ENCODE peak calls at places on chromosomes 6 and 20, in four cellular contexts. F is GM18507, W is HFFc6, P is SK-N-DZ. D is an unnamed sample.

GRCh38 chr6:3697609-3698008 is 53.9 kb downstream of the PXDC1 start:
- DNase-seq in F (no peak), W (peak), P (no peak), D (no peak)

GRCh38 chr6:168887621-168888020 is 366.0 kb downstream of the THBS2 start:
- DNase-seq in F (no peak), W (no peak), P (no peak), D (no peak)

GRCh38 chr6:126148853-126149252 is 162.5 kb downstream of the TRMT11 start:
- DNase-seq in F (no peak), W (no peak), P (peak), D (no peak)

GRCh38 chr20:19935842-19936241 is 81.3 kb upstream of the NAA20 start:
- DNase-seq in F (no peak), W (no peak), P (no peak), D (no peak)

GRCh38 chr6:121436966-121437756 is 1.7 kb downstream of the GJA1 start:
- DNase-seq in F (no peak), W (peak), P (peak), D (no peak)

GRCh38 chr20:48445827-48446226 is 382.0 kb downstream of the PREX1 start:
- DNase-seq in F (no peak), W (no peak), P (no peak), D (no peak)

GRCh38 chr6:168182908-168183612 is 104.0 kb upstream of the FRMD1 start:
- DNase-seq in F (no peak), W (no peak), P (no peak), D (no peak)

GRCh38 chr6:42177514-42178364 is 4.6 kb downstream of the GUCA1A start:
- DNase-seq in F (no peak), W (no peak), P (peak), D (no peak)

GRCh38 chr6:106084106-106084963 is 1.8 kb upstream of the PRDM1 start:
- DNase-seq in F (no peak), W (peak), P (no peak), D (no peak)

GRCh38 chr6:129575378-129576118 is 134.4 kb downstream of the ARHGAP18 start:
- DNase-seq in F (no peak), W (peak), P (peak), D (no peak)

GRCh38 chr20:25293507-25293906 is 45.6 kb downstream of the PYGB start:
- DNase-seq in F (no peak), W (no peak), P (no peak), D (no peak)

GRCh38 chr6:128161839-128162238 is 261.0 kb upstream of the THEMIS start:
- DNase-seq in F (no peak), W (no peak), P (peak), D (no peak)

GRCh38 chr20:53707341-53708102 is 113.9 kb upstream of the ZNF217 start:
- DNase-seq in F (no peak), W (peak), P (no peak), D (no peak)

GRCh38 chr6:13303668-13304017 is 24.7 kb downstream of the TBC1D7 start:
- DNase-seq in F (peak), W (peak), P (no peak), D (no peak)

GRCh38 chr6:76866091-76866490 is 597.2 kb downstream of the HTR1B start:
- DNase-seq in F (no peak), W (no peak), P (no peak), D (no peak)

GRCh38 chr20:60255866-60256265 is 297.6 kb downstream of the CDH26 start:
- DNase-seq in F (no peak), W (peak), P (no peak), D (no peak)

GRCh38 chr6:53794073-53794719 is 609 bp upstream of the LRRC1 start:
- DNase-seq in F (peak), W (peak), P (peak), D (peak)

GRCh38 chr6:25360611-25361010 is 81.4 kb downstream of the CARMIL1 start:
- DNase-seq in F (no peak), W (peak), P (no peak), D (no peak)

GRCh38 chr20:4944518-4944917 is 56.8 kb downstream of the SLC23A2 start:
- DNase-seq in F (no peak), W (no peak), P (no peak), D (no peak)

GRCh38 chr6:105163186-105163585 is 16.6 kb downstream of the POPDC3 start:
- DNase-seq in F (no peak), W (no peak), P (no peak), D (no peak)

GRCh38 chr6:112923940-112924587 is 576.9 kb downstream of the RFPL4B start:
- DNase-seq in F (no peak), W (no peak), P (peak), D (no peak)

GRCh38 chr6:15108383-15108715 is 137.5 kb upstream of the JARID2 start:
- DNase-seq in F (no peak), W (no peak), P (no peak), D (no peak)

GRCh38 chr6:34526992-34527728 is 29.0 kb downstream of the SPDEF start:
- DNase-seq in F (peak), W (peak), P (peak), D (peak)

GRCh38 chr20:825710-826421 is 7.6 kb upstream of the FAM110A start:
- DNase-seq in F (no peak), W (no peak), P (no peak), D (no peak)

GRCh38 chr20:1860446-1860845 is 34.8 kb upstream of the SIRPA start:
- DNase-seq in F (no peak), W (peak), P (no peak), D (no peak)

GRCh38 chr20:33880396-33880795 is 69.2 kb downstream of the CHMP4B start:
- DNase-seq in F (no peak), W (no peak), P (no peak), D (no peak)

GRCh38 chr20:11394145-11394833 is 523.4 kb upstream of the BTBD3 start:
- DNase-seq in F (no peak), W (peak), P (no peak), D (no peak)

GRCh38 chr6:137269347-137269746 is 50.2 kb upstream of the IFNGR1 start:
- DNase-seq in F (no peak), W (no peak), P (no peak), D (no peak)

GRCh38 chr6:64838726-64839125 is 868.3 kb downstream of the EYS start:
- DNase-seq in F (no peak), W (no peak), P (no peak), D (no peak)

GRCh38 chr6:157976345-157977175 is 5.1 kb upstream of the SYNJ2 start:
- DNase-seq in F (no peak), W (no peak), P (no peak), D (no peak)

GRCh38 chr20:49888341-49889244 is 26.7 kb downstream of the SPATA2 start:
- DNase-seq in F (peak), W (peak), P (peak), D (peak)

GRCh38 chr20:57648878-57649616 is 28.8 kb upstream of the ZBP1 start:
- DNase-seq in F (no peak), W (no peak), P (no peak), D (no peak)

GRCh38 chr6:130167655-130168054 is 55.1 kb downstream of the SAMD3 start:
- DNase-seq in F (no peak), W (no peak), P (no peak), D (no peak)

GRCh38 chr20:26209171-26209941 is 512.7 kb upstream of the ZNF337 start:
- DNase-seq in F (no peak), W (no peak), P (no peak), D (no peak)

GRCh38 chr20:3771552-3772058 is 4.1 kb upstream of the ADISSP start:
- DNase-seq in F (no peak), W (no peak), P (no peak), D (no peak)

GRCh38 chr6:22621028-22621427 is 51.7 kb downstream of the HDGFL1 start:
- DNase-seq in F (no peak), W (no peak), P (peak), D (no peak)